ENCODE peak calls at places on chromosomes 6 and 20, in ten cellular contexts. P is foreskin keratinocyte; W is AG04450; B is CD8-positive, alpha-beta T cell; E is PC-3; L is IMR-90; C is tibial artery; M is CD4-positive, alpha-beta T cell; R is cardiac muscle cell; X is lung. V is an unnamed sample.

GRCh38 chr6:7895125-7895423 is 15.5 kb downstream of the TXNDC5 start:
- DNase-seq in P (no peak), W (no peak), B (no peak), E (peak), L (no peak), C (no peak), M (no peak), R (no peak), X (no peak), V (no peak)

GRCh38 chr20:25548613-25549086 is 36.7 kb downstream of the NINL start:
- DNase-seq in P (no peak), W (no peak), B (no peak), E (no peak), L (no peak), C (no peak), M (no peak), R (no peak), X (no peak), V (no peak)

GRCh38 chr6:166619912-166620311 is 7.1 kb downstream of the RPS6KA2 start:
- DNase-seq in P (peak), W (peak), B (peak), E (peak), L (peak), C (no peak), M (no peak), R (no peak), X (peak), V (no peak)

GRCh38 chr20:25274891-25275812 is 27.3 kb downstream of the PYGB start:
- DNase-seq in P (no peak), W (no peak), B (no peak), E (no peak), L (no peak), C (peak), M (no peak), R (no peak), X (no peak), V (peak)

GRCh38 chr6:31498748-31499147 is 803 bp downstream of the MICB start:
- DNase-seq in P (no peak), W (no peak), B (no peak), E (peak), L (no peak), C (peak), M (no peak), R (peak), X (no peak), V (no peak)

GRCh38 chr6:118134257-118134656 is 227.2 kb downstream of the SLC35F1 start:
- DNase-seq in P (no peak), W (no peak), B (no peak), E (no peak), L (no peak), C (no peak), M (no peak), R (no peak), X (no peak), V (no peak)

GRCh38 chr6:113352029-113352801 is 504.9 kb upstream of the MARCKS start:
- DNase-seq in P (peak), W (no peak), B (no peak), E (peak), L (peak), C (no peak), M (no peak), R (no peak), X (no peak), V (no peak)

GRCh38 chr20:22339091-22339881 is 245.1 kb downstream of the FOXA2 start:
- DNase-seq in P (no peak), W (peak), B (no peak), E (peak), L (peak), C (no peak), M (no peak), R (peak), X (peak), V (peak)

GRCh38 chr20:4820833-4821518 is 99.3 kb downstream of the PRND start:
- DNase-seq in P (no peak), W (peak), B (no peak), E (peak), L (peak), C (peak), M (no peak), R (no peak), X (no peak), V (no peak)

GRCh38 chr20:60108397-60108796 is 150.2 kb downstream of the CDH26 start:
- DNase-seq in P (no peak), W (no peak), B (no peak), E (no peak), L (peak), C (no peak), M (no peak), R (no peak), X (no peak), V (no peak)

GRCh38 chr6:36320475-36320874 is 16.2 kb downstream of the BNIP5 start:
- DNase-seq in P (no peak), W (no peak), B (no peak), E (peak), L (no peak), C (no peak), M (no peak), R (no peak), X (no peak), V (no peak)

GRCh38 chr6:6736753-6737654 is 148.5 kb downstream of the LY86 start:
- DNase-seq in P (no peak), W (no peak), B (no peak), E (no peak), L (no peak), C (peak), M (no peak), R (no peak), X (no peak), V (no peak)

GRCh38 chr20:3670511-3670910 is 7.3 kb upstream of the GFRA4 start:
- DNase-seq in P (no peak), W (no peak), B (no peak), E (peak), L (peak), C (no peak), M (no peak), R (peak), X (no peak), V (peak)

GRCh38 chr6:51016489-51016888 is 197.8 kb downstream of the TFAP2B start:
- DNase-seq in P (no peak), W (no peak), B (no peak), E (no peak), L (no peak), C (no peak), M (no peak), R (no peak), X (no peak), V (no peak)

GRCh38 chr6:22113046-22113766 is 183.6 kb downstream of the PRL start:
- DNase-seq in P (peak), W (peak), B (no peak), E (peak), L (peak), C (no peak), M (no peak), R (no peak), X (peak), V (no peak)

GRCh38 chr6:24545691-24546090 is 50.9 kb downstream of the ALDH5A1 start:
- DNase-seq in P (no peak), W (no peak), B (no peak), E (peak), L (no peak), C (no peak), M (no peak), R (no peak), X (no peak), V (no peak)

GRCh38 chr6:19446570-19446969 is 390.6 kb upstream of the ID4 start:
- DNase-seq in P (no peak), W (no peak), B (no peak), E (peak), L (no peak), C (no peak), M (no peak), R (no peak), X (no peak), V (no peak)

GRCh38 chr6:19450651-19451050 is 386.5 kb upstream of the ID4 start:
- DNase-seq in P (no peak), W (no peak), B (no peak), E (no peak), L (no peak), C (no peak), M (no peak), R (no peak), X (no peak), V (peak)

GRCh38 chr6:19454999-19455392 is 382.2 kb upstream of the ID4 start:
- DNase-seq in P (no peak), W (no peak), B (no peak), E (peak), L (no peak), C (no peak), M (no peak), R (no peak), X (no peak), V (no peak)

GRCh38 chr6:19454296-19454998 is 382.7 kb upstream of the ID4 start:
- DNase-seq in P (no peak), W (no peak), B (no peak), E (peak), L (no peak), C (no peak), M (no peak), R (no peak), X (no peak), V (no peak)

GRCh38 chr6:19452495-19452894 is 384.7 kb upstream of the ID4 start:
- DNase-seq in P (no peak), W (no peak), B (no peak), E (peak), L (no peak), C (no peak), M (no peak), R (peak), X (no peak), V (no peak)
- TF ChIP-seq CTCF in P (peak), W (no peak), B (no peak), E (peak), L (no peak), C (no peak), M (no peak), R (no peak), X (no peak), V (peak)

GRCh38 chr6:44227138-44227770 is 3.9 kb downstream of the SLC29A1 start:
- DNase-seq in P (no peak), W (no peak), B (no peak), E (no peak), L (no peak), C (no peak), M (no peak), R (no peak), X (no peak), V (no peak)
- H3K27ac ChIP-seq in P (no peak), W (no peak), B (no peak), E (no peak), L (no peak), C (peak), M (no peak), R (peak), X (peak), V (no peak)

GRCh38 chr6:25637946-25638345 is 14.1 kb upstream of the SCGN start:
- DNase-seq in P (no peak), W (no peak), B (no peak), E (peak), L (no peak), C (no peak), M (no peak), R (peak), X (no peak), V (no peak)
- TF ChIP-seq CTCF in P (peak), W (no peak), B (no peak), E (peak), L (no peak), C (no peak), M (no peak), R (no peak), X (no peak), V (peak)

DNA sequence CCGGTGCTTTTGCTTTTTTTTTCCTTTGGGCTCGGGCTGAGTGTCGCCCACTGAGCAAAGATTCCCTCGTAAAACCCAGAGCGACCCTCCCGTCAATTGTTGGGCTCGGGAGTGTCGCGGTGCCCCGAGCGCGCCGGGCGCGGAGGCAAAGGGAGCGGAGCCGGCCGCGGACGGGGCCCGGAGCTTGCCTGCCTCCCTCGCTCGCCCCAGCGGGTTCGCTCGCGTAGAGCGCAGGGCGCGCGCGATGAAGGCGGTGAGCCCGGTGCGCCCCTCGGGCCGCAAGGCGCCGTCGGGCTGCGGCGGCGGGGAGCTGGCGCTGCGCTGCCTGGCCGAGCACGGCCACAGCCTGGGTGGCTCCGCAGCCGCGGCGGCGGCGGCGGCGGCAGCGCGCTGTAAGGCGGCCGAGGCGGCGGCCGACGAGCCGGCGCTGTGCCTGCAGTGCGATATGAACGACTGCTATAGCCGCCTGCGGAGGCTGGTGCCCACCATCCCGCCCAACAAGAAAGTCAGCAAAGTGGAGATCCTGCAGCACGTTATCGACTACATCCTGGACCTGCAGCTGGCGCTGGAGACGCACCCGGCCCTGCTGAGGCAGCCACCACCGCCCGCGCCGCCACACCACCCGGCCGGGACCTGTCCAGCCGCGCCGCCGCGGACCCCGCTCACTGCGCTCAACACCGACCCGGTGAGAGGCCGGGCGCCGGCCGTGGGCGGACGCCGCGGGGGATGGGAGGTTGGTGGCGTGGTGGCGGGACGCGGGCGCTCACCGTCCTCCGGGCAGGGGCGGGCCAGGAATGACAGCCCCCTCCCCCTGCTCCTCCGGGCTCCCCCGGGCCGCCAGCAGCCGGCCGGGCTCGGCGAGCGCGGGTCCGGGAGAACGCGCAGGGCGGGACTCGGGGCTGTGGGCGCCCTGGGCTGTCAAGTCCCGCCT is 606 bp downstream of the ID4 start:
- DNase-seq in P (peak), W (no peak), B (no peak), E (peak), L (peak), C (peak), M (no peak), R (peak), X (no peak), V (peak)
- H3K27ac ChIP-seq in P (no peak), W (peak), B (no peak), E (no peak), L (peak), C (peak), M (no peak), R (peak), X (peak), V (peak)

GRCh38 chr6:84691978-84692623 is 72.3 kb downstream of the TBX18 start:
- DNase-seq in P (no peak), W (no peak), B (no peak), E (no peak), L (no peak), C (no peak), M (no peak), R (no peak), X (no peak), V (no peak)
- TF ChIP-seq CTCF in P (no peak), W (no peak), B (no peak), E (peak), L (no peak), C (no peak), M (no peak), R (no peak), X (no peak), V (no peak)

GRCh38 chr6:161434331-161434730 is 160.5 kb upstream of the AGPAT4 start:
- DNase-seq in P (no peak), W (no peak), B (no peak), E (no peak), L (no peak), C (no peak), M (no peak), R (no peak), X (no peak), V (no peak)

GRCh38 chr6:161435426-161436065 is 161.7 kb upstream of the AGPAT4 start:
- DNase-seq in P (no peak), W (no peak), B (no peak), E (no peak), L (no peak), C (no peak), M (no peak), R (no peak), X (no peak), V (no peak)

GRCh38 chr6:161432546-161432945 is 158.7 kb upstream of the AGPAT4 start:
- DNase-seq in P (no peak), W (no peak), B (no peak), E (no peak), L (no peak), C (no peak), M (no peak), R (no peak), X (no peak), V (no peak)

GRCh38 chr6:161436106-161436876 is 162.4 kb upstream of the AGPAT4 start:
- DNase-seq in P (no peak), W (no peak), B (no peak), E (no peak), L (no peak), C (no peak), M (no peak), R (no peak), X (no peak), V (no peak)

GRCh38 chr6:161434921-161435411 is 161.1 kb upstream of the AGPAT4 start:
- DNase-seq in P (peak), W (peak), B (no peak), E (peak), L (peak), C (no peak), M (no peak), R (no peak), X (no peak), V (no peak)
- H3K27ac ChIP-seq in P (no peak), W (peak), B (no peak), E (peak), L (peak), C (no peak), M (no peak), R (no peak), X (no peak), V (no peak)

GRCh38 chr6:90941885-90942284 is 355.0 kb upstream of the MAP3K7 start:
- DNase-seq in P (no peak), W (no peak), B (no peak), E (no peak), L (no peak), C (no peak), M (no peak), R (no peak), X (no peak), V (no peak)

GRCh38 chr6:90939906-90940305 is 353.0 kb upstream of the MAP3K7 start:
- DNase-seq in P (no peak), W (no peak), B (no peak), E (no peak), L (no peak), C (no peak), M (no peak), R (no peak), X (no peak), V (peak)

GRCh38 chr6:90936286-90936685 is 349.4 kb upstream of the MAP3K7 start:
- DNase-seq in P (no peak), W (no peak), B (no peak), E (no peak), L (no peak), C (no peak), M (no peak), R (no peak), X (no peak), V (no peak)

GRCh38 chr6:90940812-90941481 is 354.1 kb upstream of the MAP3K7 start:
- DNase-seq in P (peak), W (peak), B (no peak), E (peak), L (peak), C (no peak), M (no peak), R (peak), X (no peak), V (no peak)

GRCh38 chr6:90938116-90938515 is 351.2 kb upstream of the MAP3K7 start:
- DNase-seq in P (peak), W (no peak), B (no peak), E (peak), L (no peak), C (no peak), M (no peak), R (no peak), X (no peak), V (no peak)
- TF ChIP-seq CTCF in P (no peak), W (no peak), B (no peak), E (no peak), L (no peak), C (no peak), M (no peak), R (no peak), X (no peak), V (no peak)

GRCh38 chr6:135180458-135181332 is at the start of gene MYB:
- DNase-seq in P (no peak), W (no peak), B (peak), E (peak), L (peak), C (no peak), M (peak), R (peak), X (peak), V (peak)

GRCh38 chr6:135182120-135182992 is 1.2 kb downstream of the MYB start:
- DNase-seq in P (no peak), W (no peak), B (peak), E (peak), L (no peak), C (no peak), M (peak), R (peak), X (no peak), V (peak)

GRCh38 chr6:135182993-135183531 is 2.0 kb downstream of the MYB start:
- DNase-seq in P (no peak), W (no peak), B (peak), E (peak), L (no peak), C (no peak), M (peak), R (no peak), X (peak), V (peak)

GRCh38 chr6:135181333-135182119 is 418 bp downstream of the MYB start:
- DNase-seq in P (no peak), W (no peak), B (peak), E (no peak), L (no peak), C (no peak), M (no peak), R (no peak), X (no peak), V (peak)

GRCh38 chr6:135179920-135180457 is 1.1 kb upstream of the MYB start:
- DNase-seq in P (no peak), W (no peak), B (no peak), E (no peak), L (peak), C (no peak), M (no peak), R (no peak), X (no peak), V (no peak)
- H3K27ac ChIP-seq in P (no peak), W (no peak), B (peak), E (no peak), L (no peak), C (no peak), M (peak), R (no peak), X (no peak), V (no peak)

DNA sequence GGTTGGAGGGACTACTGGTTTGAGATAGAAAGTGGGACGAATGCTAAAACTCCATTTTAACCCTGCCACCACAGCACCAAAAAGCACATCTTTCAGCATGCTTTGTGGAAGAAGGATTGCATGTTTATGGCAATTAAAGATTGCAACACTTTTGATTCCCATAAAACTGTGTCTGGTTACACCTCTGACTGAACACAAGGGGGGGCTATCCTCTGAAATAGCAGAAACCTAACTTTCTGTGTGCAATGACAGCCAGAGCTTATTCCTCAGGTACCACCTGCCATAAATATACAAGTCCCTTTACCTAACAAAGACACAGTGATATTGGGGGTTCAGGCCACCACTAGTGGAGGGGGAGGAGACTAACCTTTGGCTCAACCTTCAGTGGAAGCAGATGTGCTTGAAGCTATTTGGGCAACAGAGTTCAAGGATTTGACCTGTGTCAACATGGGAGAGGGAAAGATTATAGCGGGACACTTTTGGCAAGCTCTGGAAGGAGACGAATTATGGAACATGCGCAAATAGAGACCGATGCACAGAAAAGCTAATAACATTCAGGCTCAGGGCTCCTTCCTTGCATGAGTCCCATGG is 9.6 kb upstream of the PLG start:
- DNase-seq in P (no peak), W (no peak), B (no peak), E (no peak), L (no peak), C (no peak), M (no peak), R (no peak), X (no peak), V (no peak)
- TF ChIP-seq CTCF in P (peak), W (no peak), B (no peak), E (peak), L (no peak), C (no peak), M (no peak), R (no peak), X (no peak), V (peak)

V was measured in WERI-Rb-1.